ENCODE peak calls at places on chromosomes 2 and 18, in ten cellular contexts. One of them, this sample, is unnamed.

GRCh38 chr2:158211516-158211915 is 109.8 kb downstream of the UPP2 start:
- DNase-seq in cardiac muscle cell: no peak
- DNase-seq in astrocyte: peak; percentile 7
- DNase-seq in left ventricle myocardium inferior: no peak
- DNase-seq in foreskin fibroblast: no peak
- DNase-seq in HL-60: no peak
- DNase-seq in GM23338: no peak
- DNase-seq in thoracic aorta: no peak
- DNase-seq in hepatocyte: no peak
- DNase-seq in neural progenitor cell: no peak
- DNase-seq in this sample: peak; percentile 15

GRCh38 chr18:27771571-27771970 is 405.4 kb downstream of the CDH2 start:
- DNase-seq in cardiac muscle cell: no peak
- DNase-seq in astrocyte: peak; percentile 5
- DNase-seq in left ventricle myocardium inferior: no peak
- DNase-seq in foreskin fibroblast: no peak
- DNase-seq in HL-60: no peak
- DNase-seq in GM23338: no peak
- DNase-seq in thoracic aorta: no peak
- DNase-seq in hepatocyte: no peak
- DNase-seq in neural progenitor cell: no peak
- DNase-seq in this sample: no peak

GRCh38 chr2:39431592-39432316 is 5.3 kb downstream of the MAP4K3 start:
- DNase-seq in cardiac muscle cell: no peak
- DNase-seq in astrocyte: no peak
- DNase-seq in left ventricle myocardium inferior: no peak
- DNase-seq in foreskin fibroblast: no peak
- DNase-seq in HL-60: no peak
- DNase-seq in GM23338: peak; percentile 49
- DNase-seq in thoracic aorta: no peak
- DNase-seq in hepatocyte: no peak
- DNase-seq in neural progenitor cell: no peak
- DNase-seq in this sample: peak; percentile 65

GRCh38 chr2:238102865-238103264 is 2.7 kb downstream of the ESPNL start:
- DNase-seq in cardiac muscle cell: no peak
- DNase-seq in astrocyte: no peak
- DNase-seq in left ventricle myocardium inferior: no peak
- DNase-seq in foreskin fibroblast: no peak
- DNase-seq in HL-60: no peak
- DNase-seq in GM23338: no peak
- DNase-seq in thoracic aorta: no peak
- DNase-seq in hepatocyte: no peak
- DNase-seq in neural progenitor cell: no peak
- DNase-seq in this sample: no peak

GRCh38 chr18:21803495-21803894 is 62.9 kb downstream of the MIB1 start:
- DNase-seq in cardiac muscle cell: no peak
- DNase-seq in astrocyte: peak; percentile 3
- DNase-seq in left ventricle myocardium inferior: no peak
- DNase-seq in foreskin fibroblast: peak; percentile 21
- DNase-seq in HL-60: peak; percentile 35
- DNase-seq in GM23338: no peak
- DNase-seq in thoracic aorta: no peak
- DNase-seq in hepatocyte: no peak
- DNase-seq in neural progenitor cell: no peak
- DNase-seq in this sample: peak; percentile 28

GRCh38 chr2:37589298-37589697 is 82.1 kb downstream of the CDC42EP3 start:
- DNase-seq in cardiac muscle cell: no peak
- DNase-seq in astrocyte: peak; percentile 49
- DNase-seq in left ventricle myocardium inferior: no peak
- DNase-seq in foreskin fibroblast: no peak
- DNase-seq in HL-60: no peak
- DNase-seq in GM23338: no peak
- DNase-seq in thoracic aorta: no peak
- DNase-seq in hepatocyte: no peak
- DNase-seq in neural progenitor cell: no peak
- DNase-seq in this sample: peak; percentile 62

GRCh38 chr2:186927185-186927866 is 78.4 kb upstream of the ZSWIM2 start:
- DNase-seq in cardiac muscle cell: no peak
- DNase-seq in astrocyte: no peak
- DNase-seq in left ventricle myocardium inferior: no peak
- DNase-seq in foreskin fibroblast: no peak
- DNase-seq in HL-60: no peak
- DNase-seq in GM23338: no peak
- DNase-seq in thoracic aorta: no peak
- DNase-seq in hepatocyte: no peak
- DNase-seq in neural progenitor cell: no peak
- DNase-seq in this sample: no peak

GRCh38 chr2:132871829-132872228 is 201.8 kb upstream of the LYPD1 start:
- DNase-seq in cardiac muscle cell: no peak
- DNase-seq in astrocyte: no peak
- DNase-seq in left ventricle myocardium inferior: no peak
- DNase-seq in foreskin fibroblast: no peak
- DNase-seq in HL-60: no peak
- DNase-seq in GM23338: no peak
- DNase-seq in thoracic aorta: no peak
- DNase-seq in hepatocyte: no peak
- DNase-seq in neural progenitor cell: peak; percentile 15
- DNase-seq in this sample: no peak

GRCh38 chr2:3596891-3597290 is 2.0 kb downstream of the COLEC11 start:
- DNase-seq in cardiac muscle cell: no peak
- DNase-seq in astrocyte: no peak
- DNase-seq in left ventricle myocardium inferior: no peak
- DNase-seq in foreskin fibroblast: no peak
- DNase-seq in HL-60: no peak
- DNase-seq in GM23338: no peak
- DNase-seq in thoracic aorta: no peak
- DNase-seq in hepatocyte: no peak
- DNase-seq in neural progenitor cell: no peak
- DNase-seq in this sample: no peak

GRCh38 chr2:157747695-157748370 is 119.2 kb upstream of the ACVR1C start:
- DNase-seq in cardiac muscle cell: no peak
- DNase-seq in astrocyte: peak; percentile 93
- DNase-seq in left ventricle myocardium inferior: peak; percentile 25
- DNase-seq in foreskin fibroblast: peak; percentile 74
- DNase-seq in HL-60: no peak
- DNase-seq in GM23338: no peak
- DNase-seq in thoracic aorta: no peak
- DNase-seq in hepatocyte: no peak
- DNase-seq in neural progenitor cell: peak; percentile 25
- DNase-seq in this sample: peak; percentile 60

GRCh38 chr18:55559735-55560134 is 28.3 kb downstream of the TCF4 start:
- DNase-seq in cardiac muscle cell: no peak
- DNase-seq in astrocyte: no peak
- DNase-seq in left ventricle myocardium inferior: peak; percentile 23
- DNase-seq in foreskin fibroblast: no peak
- DNase-seq in HL-60: no peak
- DNase-seq in GM23338: no peak
- DNase-seq in thoracic aorta: no peak
- DNase-seq in hepatocyte: no peak
- DNase-seq in neural progenitor cell: no peak
- DNase-seq in this sample: no peak
- TF ChIP-seq CTCF in cardiac muscle cell: no peak
- TF ChIP-seq CTCF in astrocyte: no peak
- TF ChIP-seq CTCF in left ventricle myocardium inferior: no peak
- TF ChIP-seq CTCF in foreskin fibroblast: no peak
- TF ChIP-seq CTCF in HL-60: no peak
- TF ChIP-seq CTCF in GM23338: no peak
- TF ChIP-seq CTCF in thoracic aorta: no peak
- TF ChIP-seq CTCF in hepatocyte: no peak
- TF ChIP-seq CTCF in neural progenitor cell: no peak
- TF ChIP-seq CTCF in this sample: no peak

DNA sequence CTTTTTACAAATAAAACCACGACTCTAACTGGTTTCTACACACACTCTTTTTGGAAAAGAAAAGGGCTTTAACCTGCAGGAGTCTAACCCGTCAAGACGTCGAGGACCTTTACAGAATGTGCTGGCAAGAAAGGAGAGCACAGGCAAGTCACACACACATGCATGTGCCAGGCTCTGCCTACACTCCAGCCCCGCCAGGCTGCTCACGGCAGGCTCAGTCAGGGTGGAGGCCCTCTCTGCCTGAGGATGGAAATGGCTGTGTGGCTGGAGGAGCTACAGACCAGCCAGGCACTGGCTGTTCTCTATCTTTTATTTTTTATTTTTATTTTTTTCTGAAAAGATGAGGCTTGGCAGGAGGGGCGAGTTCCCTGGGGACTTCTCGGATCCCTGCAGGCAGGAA is 10.2 kb downstream of the SIX3 start:
- DNase-seq in cardiac muscle cell: no peak
- DNase-seq in astrocyte: no peak
- DNase-seq in left ventricle myocardium inferior: no peak
- DNase-seq in foreskin fibroblast: no peak
- DNase-seq in HL-60: no peak
- DNase-seq in GM23338: no peak
- DNase-seq in thoracic aorta: no peak
- DNase-seq in hepatocyte: no peak
- DNase-seq in neural progenitor cell: peak; percentile 44
- DNase-seq in this sample: no peak
- H3K4me3 ChIP-seq in cardiac muscle cell: peak overlapping the region; percentile 27
- H3K4me3 ChIP-seq in astrocyte: peak overlapping the region; percentile 32
- H3K4me3 ChIP-seq in left ventricle myocardium inferior: peak overlapping the region; percentile 55
- H3K4me3 ChIP-seq in foreskin fibroblast: peak overlapping the region; percentile 30
- H3K4me3 ChIP-seq in HL-60: no peak overlapping the region
- H3K4me3 ChIP-seq in GM23338: peak overlapping the region; percentile 55
- H3K4me3 ChIP-seq in thoracic aorta: peak overlapping the region; percentile 65
- H3K4me3 ChIP-seq in hepatocyte: no peak overlapping the region
- H3K4me3 ChIP-seq in neural progenitor cell: peak overlapping the region; percentile 48
- H3K4me3 ChIP-seq in this sample: no peak overlapping the region

GRCh38 chr18:1513519-1513918 is 608.8 kb downstream of the ADCYAP1 start:
- DNase-seq in cardiac muscle cell: no peak
- DNase-seq in astrocyte: no peak
- DNase-seq in left ventricle myocardium inferior: no peak
- DNase-seq in foreskin fibroblast: no peak
- DNase-seq in HL-60: no peak
- DNase-seq in GM23338: no peak
- DNase-seq in thoracic aorta: no peak
- DNase-seq in hepatocyte: peak; percentile 38
- DNase-seq in neural progenitor cell: no peak
- DNase-seq in this sample: no peak
- TF ChIP-seq CTCF in cardiac muscle cell: peak; percentile 18
- TF ChIP-seq CTCF in astrocyte: peak; percentile 13
- TF ChIP-seq CTCF in left ventricle myocardium inferior: no peak
- TF ChIP-seq CTCF in foreskin fibroblast: no peak
- TF ChIP-seq CTCF in HL-60: no peak
- TF ChIP-seq CTCF in GM23338: no peak
- TF ChIP-seq CTCF in thoracic aorta: no peak
- TF ChIP-seq CTCF in hepatocyte: peak; percentile 46
- TF ChIP-seq CTCF in neural progenitor cell: peak; percentile 9
- TF ChIP-seq CTCF in this sample: no peak

DNA sequence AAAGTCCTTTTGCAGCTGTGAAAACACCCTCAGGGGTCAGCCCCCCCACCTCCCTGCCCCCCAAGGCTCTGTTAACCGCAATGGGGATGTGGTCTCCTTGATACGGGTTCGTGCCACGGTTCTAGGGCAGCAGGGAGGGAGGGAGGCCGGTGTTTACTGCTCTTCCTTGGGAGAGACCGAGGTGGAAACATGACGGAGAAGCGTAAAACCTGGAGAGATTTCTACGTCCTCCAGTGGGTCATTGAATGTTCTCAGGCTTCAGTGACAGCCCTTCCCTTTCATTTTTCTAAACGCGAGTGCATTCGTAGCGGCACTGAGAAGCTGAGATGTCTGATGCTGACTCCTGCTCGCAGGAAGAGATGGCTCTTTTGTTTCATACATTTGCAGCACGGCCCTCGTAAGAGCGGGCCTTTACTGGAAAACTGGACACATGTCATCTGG is 40.5 kb upstream of the HDAC4 start:
- DNase-seq in cardiac muscle cell: no peak
- DNase-seq in astrocyte: no peak
- DNase-seq in left ventricle myocardium inferior: no peak
- DNase-seq in foreskin fibroblast: no peak
- DNase-seq in HL-60: no peak
- DNase-seq in GM23338: peak; percentile 8
- DNase-seq in thoracic aorta: no peak
- DNase-seq in hepatocyte: no peak
- DNase-seq in neural progenitor cell: peak; percentile 22
- DNase-seq in this sample: no peak
- H3K4me3 ChIP-seq in cardiac muscle cell: no peak overlapping the region
- H3K4me3 ChIP-seq in astrocyte: no peak overlapping the region
- H3K4me3 ChIP-seq in left ventricle myocardium inferior: peak overlapping the region; percentile 41
- H3K4me3 ChIP-seq in foreskin fibroblast: no peak overlapping the region
- H3K4me3 ChIP-seq in HL-60: no peak overlapping the region
- H3K4me3 ChIP-seq in GM23338: no peak overlapping the region
- H3K4me3 ChIP-seq in thoracic aorta: peak overlapping the region; percentile 52
- H3K4me3 ChIP-seq in hepatocyte: no peak overlapping the region
- H3K4me3 ChIP-seq in neural progenitor cell: peak overlapping the region; percentile 9
- H3K4me3 ChIP-seq in this sample: no peak overlapping the region

GRCh38 chr2:5868891-5869400 is 176.8 kb downstream of the SOX11 start:
- DNase-seq in cardiac muscle cell: no peak
- DNase-seq in astrocyte: no peak
- DNase-seq in left ventricle myocardium inferior: no peak
- DNase-seq in foreskin fibroblast: no peak
- DNase-seq in HL-60: no peak
- DNase-seq in GM23338: no peak
- DNase-seq in thoracic aorta: no peak
- DNase-seq in hepatocyte: no peak
- DNase-seq in neural progenitor cell: no peak
- DNase-seq in this sample: no peak

GRCh38 chr2:5869871-5870375 is 177.7 kb downstream of the SOX11 start:
- DNase-seq in cardiac muscle cell: no peak
- DNase-seq in astrocyte: no peak
- DNase-seq in left ventricle myocardium inferior: no peak
- DNase-seq in foreskin fibroblast: no peak
- DNase-seq in HL-60: no peak
- DNase-seq in GM23338: no peak
- DNase-seq in thoracic aorta: no peak
- DNase-seq in hepatocyte: no peak
- DNase-seq in neural progenitor cell: no peak
- DNase-seq in this sample: no peak

DNA sequence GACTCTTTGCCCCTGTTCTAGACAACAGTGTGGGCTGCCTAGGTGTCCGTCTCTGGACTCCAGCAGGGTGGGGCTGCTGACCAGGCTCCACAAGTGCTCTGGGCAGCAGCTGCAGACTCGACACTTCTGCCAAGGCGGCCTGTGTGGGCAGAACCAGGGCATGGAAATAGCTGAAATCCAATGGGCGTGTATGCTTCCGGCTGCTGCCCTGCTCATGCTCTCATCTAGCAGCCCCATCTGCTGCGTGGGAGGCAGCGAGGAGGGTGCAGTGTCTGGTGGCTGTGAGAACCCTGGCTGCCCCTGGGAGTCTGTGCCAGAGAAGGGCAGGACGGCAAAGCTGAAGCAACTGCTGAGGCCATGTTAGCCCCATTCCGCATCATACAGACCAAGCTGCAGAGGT is 174.9 kb downstream of the SOX11 start:
- DNase-seq in cardiac muscle cell: no peak
- DNase-seq in astrocyte: no peak
- DNase-seq in left ventricle myocardium inferior: no peak
- DNase-seq in foreskin fibroblast: no peak
- DNase-seq in HL-60: no peak
- DNase-seq in GM23338: no peak
- DNase-seq in thoracic aorta: no peak
- DNase-seq in hepatocyte: no peak
- DNase-seq in neural progenitor cell: no peak
- DNase-seq in this sample: no peak
- TF ChIP-seq CTCF in cardiac muscle cell: no peak
- TF ChIP-seq CTCF in astrocyte: no peak
- TF ChIP-seq CTCF in left ventricle myocardium inferior: no peak
- TF ChIP-seq CTCF in foreskin fibroblast: no peak
- TF ChIP-seq CTCF in HL-60: no peak
- TF ChIP-seq CTCF in GM23338: no peak
- TF ChIP-seq CTCF in thoracic aorta: no peak
- TF ChIP-seq CTCF in hepatocyte: no peak
- TF ChIP-seq CTCF in neural progenitor cell: no peak
- TF ChIP-seq CTCF in this sample: no peak